ENCODE peak calls at places on chromosomes 5 and 9, in nine cellular contexts. One of them, this sample, is unnamed.

GRCh38 chr5:121987052-121987684 is 25.4 kb downstream of the SRFBP1 start:
- DNase-seq in brain microvascular endothelial cell: no peak
- DNase-seq in transverse colon: no peak
- DNase-seq in fibroblast of mammary gland: no peak
- DNase-seq in AG09309: no peak
- DNase-seq in heart left ventricle: no peak
- DNase-seq in CD4-positive, CD25-positive, alpha-beta regulatory T cell: no peak
- DNase-seq in mammary epithelial cell: no peak
- DNase-seq in ovary: no peak
- DNase-seq in this sample: no peak

GRCh38 chr9:2859776-2860379 is 16.0 kb upstream of the PUM3 start:
- DNase-seq in heart left ventricle: peak
- DNase-seq in brain microvascular endothelial cell: peak
- DNase-seq in fibroblast of mammary gland: peak
- DNase-seq in transverse colon: peak
- DNase-seq in mammary epithelial cell: peak
- DNase-seq in ovary: peak
- DNase-seq in AG09309: no peak
- DNase-seq in CD4-positive, CD25-positive, alpha-beta regulatory T cell: no peak
- DNase-seq in this sample: no peak

GRCh38 chr5:34639852-34640626 is 16.1 kb upstream of the RAI14 start:
- DNase-seq in transverse colon: no peak
- DNase-seq in ovary: no peak
- DNase-seq in brain microvascular endothelial cell: peak
- DNase-seq in mammary epithelial cell: no peak
- DNase-seq in heart left ventricle: no peak
- DNase-seq in AG09309: no peak
- DNase-seq in fibroblast of mammary gland: no peak
- DNase-seq in CD4-positive, CD25-positive, alpha-beta regulatory T cell: no peak
- DNase-seq in this sample: no peak

GRCh38 chr9:113998114-113998513 is 80.0 kb downstream of the AMBP start:
- DNase-seq in mammary epithelial cell: no peak
- DNase-seq in ovary: peak
- DNase-seq in brain microvascular endothelial cell: no peak
- DNase-seq in CD4-positive, CD25-positive, alpha-beta regulatory T cell: no peak
- DNase-seq in heart left ventricle: no peak
- DNase-seq in AG09309: no peak
- DNase-seq in fibroblast of mammary gland: no peak
- DNase-seq in transverse colon: no peak
- DNase-seq in this sample: no peak

GRCh38 chr5:54249210-54250028 is 61.0 kb downstream of the ARL15 start:
- DNase-seq in brain microvascular endothelial cell: peak
- DNase-seq in heart left ventricle: peak
- DNase-seq in mammary epithelial cell: no peak
- DNase-seq in CD4-positive, CD25-positive, alpha-beta regulatory T cell: no peak
- DNase-seq in transverse colon: peak
- DNase-seq in ovary: no peak
- DNase-seq in fibroblast of mammary gland: peak
- DNase-seq in AG09309: no peak
- DNase-seq in this sample: peak

GRCh38 chr9:34612788-34613390 is 992 bp upstream of the RPP25L start:
- DNase-seq in ovary: peak
- DNase-seq in mammary epithelial cell: peak
- DNase-seq in brain microvascular endothelial cell: peak
- DNase-seq in CD4-positive, CD25-positive, alpha-beta regulatory T cell: peak
- DNase-seq in heart left ventricle: peak
- DNase-seq in AG09309: peak
- DNase-seq in transverse colon: peak
- DNase-seq in fibroblast of mammary gland: peak
- DNase-seq in this sample: no peak

GRCh38 chr5:72108200-72109050 is 1.1 kb downstream of the MAP1B start:
- DNase-seq in CD4-positive, CD25-positive, alpha-beta regulatory T cell: no peak
- DNase-seq in brain microvascular endothelial cell: peak
- DNase-seq in ovary: peak
- DNase-seq in transverse colon: peak
- DNase-seq in AG09309: no peak
- DNase-seq in fibroblast of mammary gland: peak
- DNase-seq in mammary epithelial cell: peak
- DNase-seq in heart left ventricle: peak
- DNase-seq in this sample: no peak

GRCh38 chr9:19788614-19789271 is at the start of gene SLC24A2:
- DNase-seq in heart left ventricle: no peak
- DNase-seq in transverse colon: no peak
- DNase-seq in AG09309: no peak
- DNase-seq in mammary epithelial cell: peak
- DNase-seq in brain microvascular endothelial cell: no peak
- DNase-seq in ovary: no peak
- DNase-seq in CD4-positive, CD25-positive, alpha-beta regulatory T cell: no peak
- DNase-seq in fibroblast of mammary gland: no peak
- DNase-seq in this sample: no peak

GRCh38 chr9:37144762-37145161 is 24.4 kb downstream of the ZCCHC7 start:
- DNase-seq in heart left ventricle: no peak
- DNase-seq in fibroblast of mammary gland: peak
- DNase-seq in AG09309: no peak
- DNase-seq in ovary: no peak
- DNase-seq in transverse colon: no peak
- DNase-seq in CD4-positive, CD25-positive, alpha-beta regulatory T cell: no peak
- DNase-seq in brain microvascular endothelial cell: peak
- DNase-seq in mammary epithelial cell: no peak
- DNase-seq in this sample: no peak

GRCh38 chr9:37464006-37464405 is 1.2 kb downstream of the ZBTB5 start:
- DNase-seq in ovary: no peak
- DNase-seq in brain microvascular endothelial cell: no peak
- DNase-seq in mammary epithelial cell: no peak
- DNase-seq in AG09309: no peak
- DNase-seq in transverse colon: no peak
- DNase-seq in heart left ventricle: no peak
- DNase-seq in fibroblast of mammary gland: no peak
- DNase-seq in CD4-positive, CD25-positive, alpha-beta regulatory T cell: no peak
- DNase-seq in this sample: no peak

GRCh38 chr9:13651526-13651925 is 372.0 kb upstream of the MPDZ start:
- DNase-seq in brain microvascular endothelial cell: no peak
- DNase-seq in fibroblast of mammary gland: no peak
- DNase-seq in transverse colon: no peak
- DNase-seq in mammary epithelial cell: no peak
- DNase-seq in AG09309: no peak
- DNase-seq in ovary: no peak
- DNase-seq in CD4-positive, CD25-positive, alpha-beta regulatory T cell: no peak
- DNase-seq in heart left ventricle: no peak
- DNase-seq in this sample: no peak

GRCh38 chr9:13646500-13646899 is 367.0 kb upstream of the MPDZ start:
- DNase-seq in mammary epithelial cell: no peak
- DNase-seq in ovary: no peak
- DNase-seq in transverse colon: no peak
- DNase-seq in heart left ventricle: no peak
- DNase-seq in brain microvascular endothelial cell: no peak
- DNase-seq in AG09309: no peak
- DNase-seq in CD4-positive, CD25-positive, alpha-beta regulatory T cell: no peak
- DNase-seq in fibroblast of mammary gland: no peak
- DNase-seq in this sample: no peak

GRCh38 chr9:13648068-13648467 is 368.6 kb upstream of the MPDZ start:
- DNase-seq in AG09309: no peak
- DNase-seq in brain microvascular endothelial cell: no peak
- DNase-seq in CD4-positive, CD25-positive, alpha-beta regulatory T cell: no peak
- DNase-seq in fibroblast of mammary gland: no peak
- DNase-seq in mammary epithelial cell: no peak
- DNase-seq in ovary: no peak
- DNase-seq in heart left ventricle: no peak
- DNase-seq in transverse colon: no peak
- DNase-seq in this sample: no peak

GRCh38 chr9:13651969-13652663 is 372.6 kb upstream of the MPDZ start:
- DNase-seq in mammary epithelial cell: no peak
- DNase-seq in AG09309: no peak
- DNase-seq in CD4-positive, CD25-positive, alpha-beta regulatory T cell: no peak
- DNase-seq in brain microvascular endothelial cell: no peak
- DNase-seq in heart left ventricle: peak
- DNase-seq in transverse colon: no peak
- DNase-seq in ovary: no peak
- DNase-seq in fibroblast of mammary gland: no peak
- DNase-seq in this sample: no peak

GRCh38 chr9:13648676-13649075 is 369.2 kb upstream of the MPDZ start:
- DNase-seq in fibroblast of mammary gland: no peak
- DNase-seq in AG09309: no peak
- DNase-seq in transverse colon: no peak
- DNase-seq in mammary epithelial cell: peak
- DNase-seq in CD4-positive, CD25-positive, alpha-beta regulatory T cell: no peak
- DNase-seq in heart left ventricle: no peak
- DNase-seq in ovary: no peak
- DNase-seq in brain microvascular endothelial cell: peak
- DNase-seq in this sample: no peak
- H3K4me3 ChIP-seq in fibroblast of mammary gland: no peak
- H3K4me3 ChIP-seq in AG09309: no peak
- H3K4me3 ChIP-seq in transverse colon: no peak
- H3K4me3 ChIP-seq in mammary epithelial cell: no peak
- H3K4me3 ChIP-seq in CD4-positive, CD25-positive, alpha-beta regulatory T cell: no peak
- H3K4me3 ChIP-seq in heart left ventricle: no peak
- H3K4me3 ChIP-seq in ovary: no peak
- H3K4me3 ChIP-seq in brain microvascular endothelial cell: no peak
- H3K4me3 ChIP-seq in this sample: no peak

GRCh38 chr5:1797855-1798254 is 1.8 kb downstream of the MRPL36 start:
- DNase-seq in mammary epithelial cell: no peak
- DNase-seq in CD4-positive, CD25-positive, alpha-beta regulatory T cell: no peak
- DNase-seq in AG09309: no peak
- DNase-seq in brain microvascular endothelial cell: no peak
- DNase-seq in ovary: no peak
- DNase-seq in fibroblast of mammary gland: no peak
- DNase-seq in heart left ventricle: no peak
- DNase-seq in transverse colon: no peak
- DNase-seq in this sample: no peak

GRCh38 chr5:1795506-1795905 is 4.1 kb downstream of the MRPL36 start:
- DNase-seq in CD4-positive, CD25-positive, alpha-beta regulatory T cell: no peak
- DNase-seq in brain microvascular endothelial cell: no peak
- DNase-seq in heart left ventricle: no peak
- DNase-seq in ovary: no peak
- DNase-seq in transverse colon: no peak
- DNase-seq in mammary epithelial cell: no peak
- DNase-seq in fibroblast of mammary gland: no peak
- DNase-seq in AG09309: no peak
- DNase-seq in this sample: no peak

GRCh38 chr5:1796371-1797108 is 3.1 kb downstream of the MRPL36 start:
- DNase-seq in transverse colon: no peak
- DNase-seq in mammary epithelial cell: no peak
- DNase-seq in AG09309: no peak
- DNase-seq in heart left ventricle: no peak
- DNase-seq in fibroblast of mammary gland: no peak
- DNase-seq in CD4-positive, CD25-positive, alpha-beta regulatory T cell: no peak
- DNase-seq in brain microvascular endothelial cell: no peak
- DNase-seq in ovary: no peak
- DNase-seq in this sample: no peak

GRCh38 chr5:1795931-1796330 is 3.7 kb downstream of the MRPL36 start:
- DNase-seq in transverse colon: no peak
- DNase-seq in CD4-positive, CD25-positive, alpha-beta regulatory T cell: no peak
- DNase-seq in heart left ventricle: no peak
- DNase-seq in ovary: no peak
- DNase-seq in brain microvascular endothelial cell: no peak
- DNase-seq in mammary epithelial cell: no peak
- DNase-seq in fibroblast of mammary gland: no peak
- DNase-seq in AG09309: no peak
- DNase-seq in this sample: no peak

DNA sequence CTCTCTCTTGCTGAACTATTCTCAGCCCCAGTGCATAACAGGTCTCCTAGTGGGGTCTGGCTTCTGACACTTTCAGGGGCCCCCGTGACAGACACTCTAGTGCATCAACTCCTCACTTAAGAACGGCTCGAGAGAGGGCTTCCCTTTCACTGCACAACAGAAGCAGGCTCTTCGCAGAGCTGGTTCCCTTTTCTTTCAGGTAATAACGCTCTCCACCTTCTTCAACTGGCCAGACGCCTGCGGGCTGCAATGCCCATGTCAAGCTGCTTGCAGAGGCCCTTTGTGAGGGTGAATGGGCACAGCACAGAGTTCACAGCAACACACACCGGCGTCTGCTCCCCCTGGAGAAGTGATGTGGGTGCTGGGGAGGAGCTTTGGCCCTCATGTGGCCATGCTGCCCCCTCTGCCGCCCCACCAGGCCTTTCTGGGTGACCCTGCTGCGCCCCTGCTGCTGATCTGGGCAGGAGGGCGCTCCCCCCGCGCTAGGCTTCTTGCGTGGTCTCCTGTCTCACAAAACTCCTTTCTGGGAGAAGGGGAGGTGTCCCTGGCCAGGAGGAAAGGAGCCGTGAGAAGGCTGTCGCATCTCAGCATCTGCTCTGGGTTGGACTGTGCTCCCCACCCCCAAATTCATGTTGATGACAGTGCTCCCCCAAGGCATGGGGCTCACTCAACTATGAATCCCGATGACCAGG is 2.4 kb downstream of the MRPL36 start:
- DNase-seq in brain microvascular endothelial cell: no peak
- DNase-seq in transverse colon: no peak
- DNase-seq in heart left ventricle: no peak
- DNase-seq in mammary epithelial cell: no peak
- DNase-seq in CD4-positive, CD25-positive, alpha-beta regulatory T cell: no peak
- DNase-seq in AG09309: no peak
- DNase-seq in ovary: no peak
- DNase-seq in fibroblast of mammary gland: no peak
- DNase-seq in this sample: no peak
- H3K4me3 ChIP-seq in brain microvascular endothelial cell: no peak
- H3K4me3 ChIP-seq in transverse colon: no peak
- H3K4me3 ChIP-seq in heart left ventricle: no peak
- H3K4me3 ChIP-seq in mammary epithelial cell: no peak
- H3K4me3 ChIP-seq in CD4-positive, CD25-positive, alpha-beta regulatory T cell: no peak
- H3K4me3 ChIP-seq in AG09309: no peak
- H3K4me3 ChIP-seq in ovary: no peak
- H3K4me3 ChIP-seq in fibroblast of mammary gland: no peak
- H3K4me3 ChIP-seq in this sample: no peak

GRCh38 chr5:155308289-155308688 is 294.7 kb downstream of the KIF4B start:
- DNase-seq in fibroblast of mammary gland: no peak
- DNase-seq in heart left ventricle: no peak
- DNase-seq in ovary: no peak
- DNase-seq in mammary epithelial cell: no peak
- DNase-seq in CD4-positive, CD25-positive, alpha-beta regulatory T cell: no peak
- DNase-seq in transverse colon: no peak
- DNase-seq in brain microvascular endothelial cell: no peak
- DNase-seq in AG09309: no peak
- DNase-seq in this sample: no peak

GRCh38 chr5:155299342-155300006 is 285.9 kb downstream of the KIF4B start:
- DNase-seq in AG09309: no peak
- DNase-seq in ovary: no peak
- DNase-seq in CD4-positive, CD25-positive, alpha-beta regulatory T cell: no peak
- DNase-seq in brain microvascular endothelial cell: no peak
- DNase-seq in heart left ventricle: peak
- DNase-seq in transverse colon: no peak
- DNase-seq in fibroblast of mammary gland: no peak
- DNase-seq in mammary epithelial cell: no peak
- DNase-seq in this sample: no peak

GRCh38 chr5:155307219-155307618 is 293.7 kb downstream of the KIF4B start:
- DNase-seq in transverse colon: no peak
- DNase-seq in fibroblast of mammary gland: no peak
- DNase-seq in brain microvascular endothelial cell: no peak
- DNase-seq in CD4-positive, CD25-positive, alpha-beta regulatory T cell: no peak
- DNase-seq in heart left ventricle: no peak
- DNase-seq in AG09309: no peak
- DNase-seq in mammary epithelial cell: peak
- DNase-seq in ovary: no peak
- DNase-seq in this sample: no peak

GRCh38 chr5:155303134-155303533 is 289.6 kb downstream of the KIF4B start:
- DNase-seq in transverse colon: no peak
- DNase-seq in heart left ventricle: no peak
- DNase-seq in fibroblast of mammary gland: no peak
- DNase-seq in AG09309: no peak
- DNase-seq in mammary epithelial cell: no peak
- DNase-seq in ovary: no peak
- DNase-seq in CD4-positive, CD25-positive, alpha-beta regulatory T cell: no peak
- DNase-seq in brain microvascular endothelial cell: no peak
- DNase-seq in this sample: no peak
- H3K4me3 ChIP-seq in transverse colon: no peak
- H3K4me3 ChIP-seq in heart left ventricle: no peak
- H3K4me3 ChIP-seq in fibroblast of mammary gland: no peak
- H3K4me3 ChIP-seq in AG09309: no peak
- H3K4me3 ChIP-seq in mammary epithelial cell: no peak
- H3K4me3 ChIP-seq in ovary: no peak
- H3K4me3 ChIP-seq in CD4-positive, CD25-positive, alpha-beta regulatory T cell: no peak
- H3K4me3 ChIP-seq in brain microvascular endothelial cell: no peak
- H3K4me3 ChIP-seq in this sample: no peak

GRCh38 chr5:150905312-150905683 is 518 bp upstream of the ZNF300 start:
- DNase-seq in CD4-positive, CD25-positive, alpha-beta regulatory T cell: no peak
- DNase-seq in fibroblast of mammary gland: no peak
- DNase-seq in mammary epithelial cell: no peak
- DNase-seq in brain microvascular endothelial cell: no peak
- DNase-seq in AG09309: no peak
- DNase-seq in transverse colon: no peak
- DNase-seq in ovary: no peak
- DNase-seq in heart left ventricle: no peak
- DNase-seq in this sample: no peak
- H3K4me3 ChIP-seq in CD4-positive, CD25-positive, alpha-beta regulatory T cell: no peak
- H3K4me3 ChIP-seq in fibroblast of mammary gland: peak
- H3K4me3 ChIP-seq in mammary epithelial cell: peak
- H3K4me3 ChIP-seq in brain microvascular endothelial cell: peak
- H3K4me3 ChIP-seq in AG09309: peak
- H3K4me3 ChIP-seq in transverse colon: no peak
- H3K4me3 ChIP-seq in ovary: peak
- H3K4me3 ChIP-seq in heart left ventricle: peak
- H3K4me3 ChIP-seq in this sample: peak